ENCODE peak calls at places on chromosome 1, in five cellular contexts. B, T, R, L and G are unnamed samples.
A peak's percentile ranks its signal among the peaks of the same experiment; 100 is the strongest.

GRCh38 chr1:40757084-40757483 is 26.5 kb upstream of the KCNQ4 start:
- DNase-seq in R (no peak), T (no peak), L (no peak), B (no peak), G (no peak)

GRCh38 chr1:59541891-59542290 is 245.0 kb downstream of the FGGY start:
- DNase-seq in B (no peak), R (no peak), L (no peak), T (no peak), G (no peak)

GRCh38 chr1:245131026-245131393 is 23.8 kb upstream of the KIF26B start:
- DNase-seq in R (no peak), B (no peak), L (no peak), T (no peak), G (no peak)

GRCh38 chr1:93007941-93008577 is 46.8 kb upstream of the DIPK1A start:
- DNase-seq in R (no peak), T (no peak), B (no peak), L (no peak), G (no peak)

GRCh38 chr1:178540646-178541045 is 27.7 kb downstream of the TEX35 start:
- DNase-seq in R (no peak), B (no peak), L (no peak), T (no peak), G (peak; percentile 13)

GRCh38 chr1:151145158-151146071 is 1.0 kb downstream of the SEMA6C start:
- DNase-seq in L (peak; percentile 44), B (no peak), T (no peak), R (peak; percentile 35), G (no peak)

GRCh38 chr1:202107801-202108731 is 14.7 kb upstream of the GPR37L1 start:
- DNase-seq in L (peak; percentile 61), T (no peak), B (peak; percentile 87), R (no peak), G (peak; percentile 55)

GRCh38 chr1:163084330-163084729 is 15.2 kb downstream of the RGS4 start:
- DNase-seq in B (no peak), R (no peak), L (no peak), T (no peak), G (peak; percentile 66)

GRCh38 chr1:206588492-206588891 is 23.8 kb downstream of the EIF2D start:
- DNase-seq in R (no peak), L (no peak), T (no peak), B (no peak), G (no peak)

GRCh38 chr1:12345350-12346217 is 115.8 kb downstream of the VPS13D start:
- DNase-seq in T (no peak), L (no peak), B (no peak), R (no peak), G (no peak)
- H3K4me3 ChIP-seq in T (no peak overlapping the region), L (peak overlapping the region; percentile 62), B (no peak overlapping the region), R (no peak overlapping the region), G (no peak overlapping the region)

GRCh38 chr1:32205401-32206370 is at the start of gene IQCC:
- DNase-seq in T (peak; percentile 65), B (peak; percentile 89), L (peak; percentile 84), R (peak; percentile 94), G (peak; percentile 70)
- TF ChIP-seq CTCF in T (no peak), B (no peak), L (no peak), R (no peak), G (no peak)

DNA sequence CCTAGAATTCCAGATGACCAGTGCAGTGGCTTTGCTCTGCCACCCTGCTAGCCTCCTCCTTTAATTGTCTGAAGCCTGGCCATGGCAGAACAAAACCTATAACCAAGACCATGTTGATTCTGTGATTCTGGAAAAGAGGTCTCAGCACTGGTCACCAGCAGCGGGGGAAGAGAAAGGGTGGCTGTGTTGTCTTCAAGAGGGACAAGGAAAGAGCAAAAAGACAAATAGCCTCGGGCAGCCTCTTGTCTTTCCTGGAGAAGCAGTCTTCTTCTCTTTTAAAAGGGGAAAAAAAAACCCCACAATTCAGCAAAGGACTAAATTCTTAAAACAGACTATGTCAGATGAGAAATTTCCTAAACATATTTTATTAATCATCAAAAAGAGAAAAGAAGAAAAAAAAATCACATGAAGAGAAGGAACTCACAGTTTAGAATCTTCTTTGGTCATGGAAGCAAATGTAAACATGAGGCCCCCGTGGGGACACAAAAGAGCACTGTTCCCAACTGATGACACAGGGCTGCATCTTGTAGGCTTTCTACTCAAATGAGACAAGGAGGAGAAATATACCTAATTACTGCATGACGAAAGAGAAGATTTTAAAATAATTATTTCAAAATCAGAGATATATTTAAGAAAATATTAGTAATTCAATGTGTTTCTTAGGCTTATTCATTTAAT is 36.3 kb upstream of the RAP1GAP start:
- DNase-seq in R (no peak), T (no peak), L (no peak), B (no peak), G (no peak)
- H3K36me3 ChIP-seq in R (peaks cover 29% of the 10 kb centered on the region), T (peaks cover 8% of the 10 kb centered on the region), L (peaks cover 63% of the 10 kb centered on the region), B (peaks cover 21% of the 10 kb centered on the region), G (peaks cover 10% of the 10 kb centered on the region)

DNA sequence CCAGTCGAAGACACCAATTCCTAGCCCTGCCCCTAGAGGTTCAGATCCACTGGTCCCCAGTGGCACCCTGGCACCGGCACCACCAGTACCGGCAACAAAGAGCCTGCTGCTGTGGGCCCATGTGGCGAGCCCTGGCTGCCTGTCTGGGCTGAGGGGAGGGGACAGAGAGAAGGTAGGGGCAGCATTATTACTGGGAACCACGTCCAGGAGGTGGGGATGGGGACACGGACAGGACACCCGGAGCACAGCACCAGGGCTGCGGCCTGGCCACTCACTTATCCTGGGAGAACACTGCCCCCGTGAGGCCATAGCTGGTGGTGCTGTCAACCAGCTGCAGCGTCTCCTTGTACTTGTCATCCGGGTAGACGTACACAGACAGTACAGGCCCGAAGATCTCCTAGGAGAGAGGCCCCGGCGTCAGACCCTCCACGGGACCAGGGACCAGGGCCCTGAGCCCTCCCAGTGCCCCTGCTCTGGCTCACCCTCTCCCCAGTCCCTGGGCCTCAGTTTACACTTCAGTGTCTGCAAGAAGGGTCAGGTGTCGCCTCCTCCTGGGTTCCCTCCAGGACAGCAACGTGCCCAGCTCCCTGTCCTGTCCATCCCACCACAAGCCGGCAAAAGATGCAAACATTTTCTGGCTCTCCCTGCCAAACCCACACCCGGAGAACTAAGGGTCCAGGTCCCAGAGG is 15.8 kb upstream of the TAS1R2 start:
- DNase-seq in R (peak; percentile 84), B (peak; percentile 83), L (peak; percentile 76), T (peak; percentile 81), G (peak; percentile 67)
- H3K4me3 ChIP-seq in R (no peak overlapping the region), B (no peak overlapping the region), L (no peak overlapping the region), T (no peak overlapping the region), G (no peak overlapping the region)